ENCODE peak calls at places on chromosomes 11 and 22, in seven cellular contexts. M is HTR-8/SVneo; L is foreskin keratinocyte; W is skeletal muscle cell; F is mucosa of descending colon; G is RPMI7951; S is CD8-positive, alpha-beta T cell. E is an unnamed sample.

GRCh38 chr11:14764899-14765527 is 121.4 kb downstream of the PDE3B start:
- DNase-seq in M (no peak), S (no peak), W (no peak), F (peak; percentile 13), G (peak; percentile 37), L (peak; percentile 71), E (no peak)

GRCh38 chr22:47277001-47277400 is 514.6 kb downstream of the TBC1D22A start:
- DNase-seq in F (no peak), S (no peak), L (no peak), W (no peak), G (no peak), M (no peak), E (no peak)

GRCh38 chr11:14552089-14552488 is 31.9 kb upstream of the PSMA1 start:
- DNase-seq in M (no peak), L (no peak), G (no peak), S (no peak), F (no peak), W (no peak), E (no peak)

GRCh38 chr22:19962246-19962908 is 20.8 kb upstream of the TXNRD2 start:
- DNase-seq in G (peak; percentile 45), L (peak; percentile 74), S (no peak), F (peak; percentile 91), M (peak; percentile 36), W (no peak), E (peak; percentile 56)

GRCh38 chr11:65811764-65812475 is 21.8 kb upstream of the SNX32 start:
- DNase-seq in S (no peak), W (no peak), G (no peak), L (no peak), M (no peak), F (no peak), E (no peak)

GRCh38 chr11:128517457-128518230 is 69.7 kb downstream of the ETS1 start:
- DNase-seq in L (no peak), F (no peak), W (no peak), M (no peak), G (peak; percentile 59), S (no peak), E (no peak)

GRCh38 chr11:11552688-11553087 is 69.1 kb downstream of the GALNT18 start:
- DNase-seq in M (no peak), F (peak; percentile 53), W (no peak), L (peak; percentile 12), S (no peak), G (no peak), E (no peak)

GRCh38 chr11:103433380-103433779 is 324.2 kb downstream of the DYNC2H1 start:
- DNase-seq in S (no peak), G (peak; percentile 88), M (peak; percentile 60), L (peak; percentile 91), F (no peak), W (peak; percentile 51), E (peak; percentile 73)

GRCh38 chr11:44746894-44747293 is 20.1 kb downstream of the TSPAN18 start:
- DNase-seq in F (no peak), L (no peak), S (no peak), W (no peak), G (no peak), M (no peak), E (no peak)

GRCh38 chr11:44617671-44618461 is 52.4 kb downstream of the CD82 start:
- DNase-seq in L (no peak), S (no peak), F (no peak), G (no peak), M (no peak), W (no peak), E (no peak)

GRCh38 chr11:14384338-14384737 is 25.4 kb upstream of the RRAS2 start:
- DNase-seq in S (no peak), G (peak; percentile 42), M (no peak), W (peak; percentile 63), L (no peak), F (no peak), E (no peak)

GRCh38 chr11:117009905-117010605 is 88.2 kb downstream of the SIK3 start:
- DNase-seq in F (no peak), L (no peak), M (no peak), S (no peak), G (no peak), W (no peak), E (no peak)

GRCh38 chr11:94550513-94550912 is 6.8 kb downstream of the FUT4 start:
- DNase-seq in W (no peak), L (no peak), S (no peak), G (no peak), M (no peak), F (no peak), E (no peak)

GRCh38 chr11:36377759-36378553 is 81.9 kb downstream of the PRR5L start:
- DNase-seq in M (no peak), L (no peak), F (peak; percentile 20), S (no peak), W (no peak), G (no peak), E (no peak)

GRCh38 chr11:67268684-67269268 is 2.5 kb downstream of the GRK2 start:
- DNase-seq in M (no peak), W (no peak), F (no peak), G (no peak), S (no peak), L (no peak), E (no peak)

GRCh38 chr22:28817919-28818859 is 17.8 kb upstream of the XBP1 start:
- DNase-seq in M (no peak), L (no peak), F (peak; percentile 75), S (no peak), G (no peak), W (no peak), E (no peak)

GRCh38 chr11:103077553-103077952 is 14.4 kb downstream of the DCUN1D5 start:
- DNase-seq in G (no peak), S (no peak), L (no peak), M (no peak), W (no peak), F (no peak), E (no peak)

GRCh38 chr22:49534386-49534785 is 293.3 kb downstream of the BRD1 start:
- DNase-seq in G (no peak), F (no peak), S (no peak), M (no peak), L (no peak), W (no peak), E (no peak)

GRCh38 chr11:9601041-9601875 is 27.8 kb downstream of the WEE1 start:
- DNase-seq in S (no peak), G (peak; percentile 69), M (no peak), W (peak; percentile 42), L (peak; percentile 39), F (peak; percentile 57), E (no peak)

GRCh38 chr11:44894217-44894617 is 56.5 kb downstream of the TP53I11 start:
- DNase-seq in F (peak; percentile 43), L (peak; percentile 15), G (peak; percentile 26), S (no peak), W (no peak), M (peak; percentile 85), E (no peak)

GRCh38 chr22:45511847-45512261 is 9.2 kb downstream of the FBLN1 start:
- DNase-seq in F (peak; percentile 52), S (no peak), W (peak; percentile 97), M (no peak), G (peak; percentile 48), L (no peak), E (no peak)

GRCh38 chr11:122202951-122203456 is 87.0 kb upstream of the BLID start:
- DNase-seq in W (no peak), S (no peak), G (peak; percentile 79), L (peak; percentile 94), M (peak; percentile 81), F (peak; percentile 39), E (no peak)

GRCh38 chr22:46041642-46042041 is 64.7 kb upstream of the WNT7B start:
- DNase-seq in M (no peak), W (no peak), F (no peak), L (no peak), G (no peak), S (no peak), E (no peak)

GRCh38 chr11:111483431-111483830 is 28.8 kb downstream of the BTG4 start:
- DNase-seq in W (no peak), M (no peak), S (no peak), L (no peak), G (no peak), F (no peak), E (no peak)

GRCh38 chr11:113550179-113550578 is 75.0 kb upstream of the DRD2 start:
- DNase-seq in W (no peak), S (no peak), F (no peak), M (no peak), G (no peak), L (no peak), E (no peak)